ENCODE peak calls at places on chromosomes 2 and 18, in five cellular contexts. One of them, this sample, is unnamed.

GRCh38 chr2:130887643-130888042 is 50.9 kb downstream of the ARHGEF4 start:
- DNase-seq in stimulated activated CD8-positive, alpha-beta memory T cell treated with anti-CD3 and anti-CD28 coated beads, Interleukin-4, amount 100 ng/mL, for 1 hour: no peak
- DNase-seq in adrenal gland: no peak
- DNase-seq in endothelial cell: no peak
- DNase-seq in heart left ventricle: no peak
- DNase-seq in this sample: no peak

GRCh38 chr2:130376433-130377293 is 20.8 kb downstream of the PTPN18 start:
- DNase-seq in heart left ventricle: no peak
- DNase-seq in endothelial cell: no peak
- DNase-seq in stimulated activated CD8-positive, alpha-beta memory T cell treated with anti-CD3 and anti-CD28 coated beads, Interleukin-4, amount 100 ng/mL, for 1 hour: no peak
- DNase-seq in adrenal gland: no peak
- DNase-seq in this sample: no peak

GRCh38 chr2:232349946-232350635 is 28.5 kb upstream of the ALPP start:
- DNase-seq in heart left ventricle: no peak
- DNase-seq in adrenal gland: no peak
- DNase-seq in stimulated activated CD8-positive, alpha-beta memory T cell treated with anti-CD3 and anti-CD28 coated beads, Interleukin-4, amount 100 ng/mL, for 1 hour: no peak
- DNase-seq in endothelial cell: no peak
- DNase-seq in this sample: no peak

GRCh38 chr2:78532762-78533399 is 492.6 kb upstream of the REG3G start:
- DNase-seq in endothelial cell: no peak
- DNase-seq in stimulated activated CD8-positive, alpha-beta memory T cell treated with anti-CD3 and anti-CD28 coated beads, Interleukin-4, amount 100 ng/mL, for 1 hour: no peak
- DNase-seq in heart left ventricle: no peak
- DNase-seq in adrenal gland: no peak
- DNase-seq in this sample: no peak

GRCh38 chr2:215452725-215453124 is 16.9 kb upstream of the FN1 start:
- DNase-seq in heart left ventricle: no peak
- DNase-seq in adrenal gland: no peak
- DNase-seq in endothelial cell: no peak
- DNase-seq in stimulated activated CD8-positive, alpha-beta memory T cell treated with anti-CD3 and anti-CD28 coated beads, Interleukin-4, amount 100 ng/mL, for 1 hour: no peak
- DNase-seq in this sample: no peak

GRCh38 chr2:241317391-241317790 is 1.7 kb downstream of the SEPTIN2 start:
- DNase-seq in endothelial cell: no peak
- DNase-seq in stimulated activated CD8-positive, alpha-beta memory T cell treated with anti-CD3 and anti-CD28 coated beads, Interleukin-4, amount 100 ng/mL, for 1 hour: no peak
- DNase-seq in adrenal gland: no peak
- DNase-seq in heart left ventricle: no peak
- DNase-seq in this sample: no peak

GRCh38 chr2:129396980-129397599 is 582.4 kb upstream of the RAB6C start:
- DNase-seq in adrenal gland: peak
- DNase-seq in endothelial cell: peak
- DNase-seq in stimulated activated CD8-positive, alpha-beta memory T cell treated with anti-CD3 and anti-CD28 coated beads, Interleukin-4, amount 100 ng/mL, for 1 hour: no peak
- DNase-seq in heart left ventricle: peak
- DNase-seq in this sample: no peak

GRCh38 chr2:230000118-230000841 is 68.4 kb downstream of the SLC16A14 start:
- DNase-seq in heart left ventricle: no peak
- DNase-seq in endothelial cell: no peak
- DNase-seq in stimulated activated CD8-positive, alpha-beta memory T cell treated with anti-CD3 and anti-CD28 coated beads, Interleukin-4, amount 100 ng/mL, for 1 hour: no peak
- DNase-seq in adrenal gland: no peak
- DNase-seq in this sample: no peak

GRCh38 chr2:240898731-240899467 is 2.9 kb upstream of the MAB21L4 start:
- DNase-seq in heart left ventricle: no peak
- DNase-seq in stimulated activated CD8-positive, alpha-beta memory T cell treated with anti-CD3 and anti-CD28 coated beads, Interleukin-4, amount 100 ng/mL, for 1 hour: no peak
- DNase-seq in endothelial cell: no peak
- DNase-seq in adrenal gland: no peak
- DNase-seq in this sample: no peak

GRCh38 chr18:9839806-9840205 is 46.0 kb upstream of the TXNDC2 start:
- DNase-seq in endothelial cell: no peak
- DNase-seq in heart left ventricle: no peak
- DNase-seq in adrenal gland: no peak
- DNase-seq in stimulated activated CD8-positive, alpha-beta memory T cell treated with anti-CD3 and anti-CD28 coated beads, Interleukin-4, amount 100 ng/mL, for 1 hour: no peak
- DNase-seq in this sample: no peak

GRCh38 chr2:206783718-206784117 is 18.3 kb downstream of the FASTKD2 start:
- DNase-seq in endothelial cell: peak
- DNase-seq in adrenal gland: no peak
- DNase-seq in heart left ventricle: no peak
- DNase-seq in stimulated activated CD8-positive, alpha-beta memory T cell treated with anti-CD3 and anti-CD28 coated beads, Interleukin-4, amount 100 ng/mL, for 1 hour: no peak
- DNase-seq in this sample: peak

GRCh38 chr2:95699201-95699600 is 107.4 kb downstream of the TRIM43 start:
- DNase-seq in adrenal gland: no peak
- DNase-seq in endothelial cell: no peak
- DNase-seq in heart left ventricle: no peak
- DNase-seq in stimulated activated CD8-positive, alpha-beta memory T cell treated with anti-CD3 and anti-CD28 coated beads, Interleukin-4, amount 100 ng/mL, for 1 hour: no peak
- DNase-seq in this sample: no peak

GRCh38 chr2:223732346-223732745 is 105.0 kb downstream of the AP1S3 start:
- DNase-seq in heart left ventricle: no peak
- DNase-seq in endothelial cell: no peak
- DNase-seq in adrenal gland: no peak
- DNase-seq in stimulated activated CD8-positive, alpha-beta memory T cell treated with anti-CD3 and anti-CD28 coated beads, Interleukin-4, amount 100 ng/mL, for 1 hour: no peak
- DNase-seq in this sample: no peak

GRCh38 chr2:237574894-237575868 is 8.8 kb downstream of the PRLH start:
- DNase-seq in stimulated activated CD8-positive, alpha-beta memory T cell treated with anti-CD3 and anti-CD28 coated beads, Interleukin-4, amount 100 ng/mL, for 1 hour: no peak
- DNase-seq in adrenal gland: no peak
- DNase-seq in endothelial cell: no peak
- DNase-seq in heart left ventricle: no peak
- DNase-seq in this sample: no peak

GRCh38 chr2:138029238-138029637 is 65.0 kb downstream of the HNMT start:
- DNase-seq in endothelial cell: no peak
- DNase-seq in stimulated activated CD8-positive, alpha-beta memory T cell treated with anti-CD3 and anti-CD28 coated beads, Interleukin-4, amount 100 ng/mL, for 1 hour: no peak
- DNase-seq in heart left ventricle: no peak
- DNase-seq in adrenal gland: no peak
- DNase-seq in this sample: no peak

GRCh38 chr18:44855681-44856080 is 175.0 kb downstream of the SETBP1 start:
- DNase-seq in stimulated activated CD8-positive, alpha-beta memory T cell treated with anti-CD3 and anti-CD28 coated beads, Interleukin-4, amount 100 ng/mL, for 1 hour: no peak
- DNase-seq in endothelial cell: no peak
- DNase-seq in adrenal gland: no peak
- DNase-seq in heart left ventricle: no peak
- DNase-seq in this sample: peak

GRCh38 chr18:74234326-74235171 is 57.2 kb downstream of the CYB5A start:
- DNase-seq in endothelial cell: no peak
- DNase-seq in adrenal gland: peak
- DNase-seq in stimulated activated CD8-positive, alpha-beta memory T cell treated with anti-CD3 and anti-CD28 coated beads, Interleukin-4, amount 100 ng/mL, for 1 hour: no peak
- DNase-seq in heart left ventricle: no peak
- DNase-seq in this sample: peak

GRCh38 chr2:195570329-195570728 is 86.7 kb upstream of the SLC39A10 start:
- DNase-seq in adrenal gland: no peak
- DNase-seq in endothelial cell: no peak
- DNase-seq in heart left ventricle: no peak
- DNase-seq in stimulated activated CD8-positive, alpha-beta memory T cell treated with anti-CD3 and anti-CD28 coated beads, Interleukin-4, amount 100 ng/mL, for 1 hour: no peak
- DNase-seq in this sample: no peak

GRCh38 chr2:219551863-219552381 is 8.1 kb downstream of the TMEM198 start:
- DNase-seq in stimulated activated CD8-positive, alpha-beta memory T cell treated with anti-CD3 and anti-CD28 coated beads, Interleukin-4, amount 100 ng/mL, for 1 hour: no peak
- DNase-seq in heart left ventricle: no peak
- DNase-seq in adrenal gland: no peak
- DNase-seq in endothelial cell: no peak
- DNase-seq in this sample: no peak

GRCh38 chr2:147352775-147353381 is 492.0 kb upstream of the ACVR2A start:
- DNase-seq in stimulated activated CD8-positive, alpha-beta memory T cell treated with anti-CD3 and anti-CD28 coated beads, Interleukin-4, amount 100 ng/mL, for 1 hour: no peak
- DNase-seq in endothelial cell: no peak
- DNase-seq in adrenal gland: no peak
- DNase-seq in heart left ventricle: no peak
- DNase-seq in this sample: no peak

GRCh38 chr2:96508521-96509113 is 3.5 kb upstream of the NEURL3 start:
- DNase-seq in endothelial cell: no peak
- DNase-seq in adrenal gland: no peak
- DNase-seq in heart left ventricle: no peak
- DNase-seq in stimulated activated CD8-positive, alpha-beta memory T cell treated with anti-CD3 and anti-CD28 coated beads, Interleukin-4, amount 100 ng/mL, for 1 hour: no peak
- DNase-seq in this sample: no peak

GRCh38 chr2:88016948-88017779 is 817 bp upstream of the RNU2-63P start:
- DNase-seq in adrenal gland: peak
- DNase-seq in endothelial cell: no peak
- DNase-seq in stimulated activated CD8-positive, alpha-beta memory T cell treated with anti-CD3 and anti-CD28 coated beads, Interleukin-4, amount 100 ng/mL, for 1 hour: no peak
- DNase-seq in heart left ventricle: no peak
- DNase-seq in this sample: no peak

This sample was measured in EL.